ENCODE peak calls at places on chromosomes 6 and 20, in four cellular contexts. E, F, U and M are unnamed samples.
A peak's percentile ranks its signal among the peaks of the same experiment; 100 is the strongest.

GRCh38 chr20:61117725-61118124 is 134.3 kb upstream of the CDH4 start:
- DNase-seq in E (no peak), F (no peak), U (peak; percentile 56), M (no peak)

GRCh38 chr20:59008715-59009336 is 1.8 kb upstream of the CTSZ start:
- DNase-seq in E (no peak), F (no peak), U (no peak), M (no peak)

GRCh38 chr6:136726837-136727557 is 65.3 kb downstream of the MAP3K5 start:
- DNase-seq in E (no peak), F (no peak), U (no peak), M (no peak)

GRCh38 chr20:60395993-60396392 is 437.8 kb downstream of the CDH26 start:
- DNase-seq in E (no peak), F (no peak), U (no peak), M (no peak)

GRCh38 chr20:45991616-45992015 is 17.1 kb upstream of the MMP9 start:
- DNase-seq in E (no peak), F (peak; percentile 11), U (no peak), M (no peak)

GRCh38 chr6:160042014-160042773 is 73.3 kb downstream of the IGF2R start:
- DNase-seq in E (no peak), F (peak; percentile 30), U (peak; percentile 33), M (no peak)

GRCh38 chr20:46978871-46979536 is 84.4 kb downstream of the EYA2 start:
- DNase-seq in E (no peak), F (peak; percentile 49), U (peak; percentile 25), M (no peak)

GRCh38 chr6:21604081-21604480 is 10.5 kb downstream of the SOX4 start:
- DNase-seq in E (no peak), F (no peak), U (no peak), M (no peak)

GRCh38 chr6:67112120-67112519 is 1405.1 kb upstream of the EYS start:
- DNase-seq in E (no peak), F (peak; percentile 23), U (no peak), M (no peak)

GRCh38 chr6:162637317-162637716 is 90.2 kb downstream of the PRKN start:
- DNase-seq in E (no peak), F (no peak), U (no peak), M (no peak)

GRCh38 chr20:34066476-34067090 is 45.5 kb downstream of the EIF2S2 start:
- DNase-seq in E (peak; percentile 56), F (peak; percentile 28), U (peak; percentile 57), M (no peak)

GRCh38 chr20:44491635-44492395 is 16.1 kb downstream of the TTPAL start:
- DNase-seq in E (no peak), F (peak; percentile 51), U (peak; percentile 69), M (no peak)

GRCh38 chr20:49982072-49982345 is 771 bp upstream of the SNAI1 start:
- DNase-seq in E (no peak), F (no peak), U (no peak), M (no peak)

GRCh38 chr6:11006060-11006459 is 38.0 kb downstream of the ELOVL2 start:
- DNase-seq in E (no peak), F (no peak), U (no peak), M (no peak)

GRCh38 chr20:62480318-62480717 is 4.5 kb upstream of the GATA5 start:
- DNase-seq in E (no peak), F (peak; percentile 23), U (no peak), M (no peak)

GRCh38 chr6:113142775-113143174 is 714.4 kb upstream of the MARCKS start:
- DNase-seq in E (no peak), F (no peak), U (no peak), M (no peak)

DNA sequence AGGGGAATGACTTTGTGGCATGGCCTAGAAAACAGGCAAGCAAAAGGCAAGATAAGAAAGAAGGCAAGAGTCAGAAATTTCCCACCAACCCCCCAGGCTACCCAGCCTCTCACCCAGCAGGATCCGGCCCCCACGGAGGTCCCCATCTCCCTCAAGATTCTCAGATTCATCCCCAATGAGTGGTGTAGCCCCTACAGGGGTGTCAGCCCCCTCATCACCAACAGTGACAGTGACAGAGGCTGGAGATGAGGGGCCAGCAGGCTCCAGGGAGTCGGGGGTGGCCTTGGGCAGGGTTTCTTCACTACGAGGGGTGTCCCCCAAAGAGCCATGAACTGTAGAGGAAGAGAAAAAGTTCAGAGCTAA is 1.0 kb downstream of the EHMT2 start:
- DNase-seq in E (no peak), F (no peak), U (no peak), M (no peak)
- H3K4me3 ChIP-seq in E (peak overlapping the region; percentile 65), F (peak overlapping the region; percentile 100), U (peak overlapping the region; percentile 70), M (no peak overlapping the region)

GRCh38 chr6:132194529-132194928 is 206.7 kb downstream of the MOXD1 start:
- DNase-seq in E (no peak), F (no peak), U (no peak), M (no peak)

GRCh38 chr6:132198896-132199295 is 202.4 kb downstream of the MOXD1 start:
- DNase-seq in E (no peak), F (no peak), U (peak; percentile 50), M (no peak)

GRCh38 chr6:132202569-132202968 is 198.7 kb downstream of the MOXD1 start:
- DNase-seq in E (peak; percentile 77), F (peak; percentile 76), U (peak; percentile 87), M (no peak)

GRCh38 chr6:132198040-132198439 is 203.2 kb downstream of the MOXD1 start:
- DNase-seq in E (no peak), F (no peak), U (no peak), M (no peak)

GRCh38 chr6:132199343-132199742 is 201.9 kb downstream of the MOXD1 start:
- DNase-seq in E (no peak), F (peak; percentile 58), U (peak; percentile 64), M (no peak)
- H3K4me3 ChIP-seq in E (no peak overlapping the region), F (no peak overlapping the region), U (no peak overlapping the region), M (no peak overlapping the region)

GRCh38 chr20:48711696-48712464 is 115.9 kb downstream of the PREX1 start:
- DNase-seq in E (no peak), F (no peak), U (no peak), M (no peak)
- H3K4me3 ChIP-seq in E (no peak overlapping the region), F (no peak overlapping the region), U (no peak overlapping the region), M (no peak overlapping the region)

GRCh38 chr6:83854766-83855165 is 1.6 kb downstream of the RIPPLY2 start:
- DNase-seq in E (no peak), F (no peak), U (no peak), M (no peak)

GRCh38 chr6:83853968-83854501 is 875 bp downstream of the RIPPLY2 start:
- DNase-seq in E (no peak), F (no peak), U (no peak), M (no peak)

GRCh38 chr6:83852528-83853177 is 507 bp upstream of the RIPPLY2 start:
- DNase-seq in E (no peak), F (peak; percentile 5), U (no peak), M (no peak)

GRCh38 chr6:83849610-83850009 is 3.5 kb upstream of the RIPPLY2 start:
- DNase-seq in E (no peak), F (no peak), U (no peak), M (no peak)

GRCh38 chr6:83853178-83853967 is at the start of gene RIPPLY2:
- DNase-seq in E (no peak), F (peak; percentile 63), U (peak; percentile 17), M (no peak)
- H3K4me3 ChIP-seq in E (peak within 1 kb of the TSS; percentile 38), F (peak within 1 kb of the TSS; percentile 50), U (peak within 1 kb of the TSS; percentile 51), M (peak within 1 kb of the TSS; percentile 33)

DNA sequence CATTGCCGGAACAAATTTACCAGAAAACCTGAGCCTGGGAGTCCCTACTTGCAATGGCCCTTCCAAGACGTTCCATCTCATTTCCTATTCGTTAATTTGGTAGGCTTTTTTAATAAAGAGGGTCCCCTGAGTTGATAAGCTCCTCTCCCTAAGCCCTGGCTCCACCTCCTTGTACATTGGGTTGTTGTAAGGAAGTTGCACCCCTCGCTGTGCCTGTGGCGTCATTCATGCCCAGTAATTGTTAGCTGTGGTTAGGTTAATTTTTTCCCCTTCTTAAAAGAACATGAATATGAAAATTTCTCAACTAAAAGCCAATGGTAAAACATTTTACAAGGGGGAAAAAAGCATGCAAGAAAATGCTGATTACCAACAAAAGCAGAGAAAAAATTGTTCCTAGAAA is 91.9 kb downstream of the SLC24A3 start:
- DNase-seq in E (no peak), F (no peak), U (no peak), M (no peak)
- H3K4me3 ChIP-seq in E (no peak overlapping the region), F (no peak overlapping the region), U (no peak overlapping the region), M (no peak overlapping the region)

DNA sequence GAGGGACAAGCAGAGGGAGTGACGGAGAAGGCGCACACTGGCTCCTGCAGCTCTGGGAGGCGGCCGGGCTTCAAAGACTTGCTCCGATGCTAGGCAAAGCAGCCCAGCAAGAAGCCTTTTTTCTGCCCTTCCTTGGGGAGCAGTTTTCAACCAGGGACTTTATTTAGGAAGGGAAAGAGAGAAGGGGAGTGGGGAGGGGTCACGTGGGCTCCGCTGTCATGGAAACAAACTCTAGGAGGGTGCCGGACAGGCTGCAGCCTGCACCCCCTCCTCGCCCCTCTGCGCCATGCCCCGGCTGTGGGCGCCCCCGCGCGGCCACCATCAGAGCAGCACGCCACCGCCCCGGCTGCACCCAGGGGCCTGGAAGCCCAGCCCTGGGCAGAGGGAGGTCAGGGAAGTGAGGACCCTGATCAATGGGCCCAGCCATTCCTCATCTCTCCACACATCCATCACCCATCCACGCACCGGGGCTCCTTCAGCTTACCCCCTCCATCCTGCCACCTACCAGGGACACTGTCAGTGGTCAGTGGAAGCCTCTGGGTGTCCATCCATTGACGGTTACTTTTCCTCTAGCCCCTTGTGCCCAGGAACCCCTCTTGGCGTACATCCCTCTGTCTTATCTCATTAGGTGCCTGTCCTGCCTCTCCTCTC is 66.6 kb upstream of the CCDC167 start:
- DNase-seq in E (no peak), F (peak; percentile 49), U (no peak), M (peak; percentile 34)
- H3K4me3 ChIP-seq in E (peak overlapping the region; percentile 34), F (peak overlapping the region; percentile 28), U (peak overlapping the region; percentile 49), M (no peak overlapping the region)

GRCh38 chr6:151286192-151286591 is 46.4 kb downstream of the AKAP12 start:
- DNase-seq in E (no peak), F (no peak), U (no peak), M (no peak)

GRCh38 chr6:151285121-151285520 is 45.4 kb downstream of the AKAP12 start:
- DNase-seq in E (no peak), F (peak; percentile 74), U (peak; percentile 75), M (no peak)

GRCh38 chr6:151284431-151285060 is 44.8 kb downstream of the AKAP12 start:
- DNase-seq in E (no peak), F (no peak), U (no peak), M (no peak)

GRCh38 chr6:151279891-151280290 is 40.1 kb downstream of the AKAP12 start:
- DNase-seq in E (no peak), F (no peak), U (no peak), M (no peak)

DNA sequence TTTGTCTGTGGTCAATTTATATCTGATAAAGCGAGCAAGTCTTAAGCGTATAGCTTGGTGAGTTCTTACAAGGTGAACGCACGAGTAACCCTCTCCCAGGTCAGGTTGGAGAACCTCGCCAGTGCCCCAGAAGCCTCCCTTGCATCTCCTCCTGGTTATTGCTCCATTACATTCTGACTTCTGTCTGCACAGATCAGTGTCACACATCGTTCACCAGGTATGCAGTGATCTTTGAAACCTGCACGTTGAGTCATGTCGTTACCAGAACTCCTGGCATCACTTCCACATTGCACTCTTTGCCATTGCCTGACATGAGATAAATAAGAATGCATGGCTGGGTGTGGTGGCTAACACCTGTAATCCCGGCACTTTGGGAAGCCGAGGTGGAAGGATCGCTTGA is 44.2 kb downstream of the AKAP12 start:
- DNase-seq in E (no peak), F (no peak), U (no peak), M (no peak)
- H3K4me3 ChIP-seq in E (no peak overlapping the region), F (no peak overlapping the region), U (no peak overlapping the region), M (no peak overlapping the region)